ENCODE peak calls at places on chromosomes 2 and 18, in nine cellular contexts. V, K, H, R, N, S, E, A and O are unnamed samples.

GRCh38 chr2:109091526-109091925 is 37.5 kb upstream of the SH3RF3 start:
- DNase-seq in S (no peak), N (no peak), H (no peak), A (no peak), V (no peak), R (no peak), K (no peak), E (no peak), O (no peak)

GRCh38 chr18:8943900-8944870 is 158.3 kb upstream of the NDUFV2 start:
- DNase-seq in N (peak), R (peak), K (no peak), H (no peak), V (peak), E (peak), A (no peak), S (peak), O (no peak)

GRCh38 chr2:73250872-73251846 is 17.1 kb downstream of the CCT7 start:
- DNase-seq in N (no peak), H (no peak), R (no peak), V (no peak), A (no peak), K (no peak), S (no peak), E (no peak), O (no peak)

GRCh38 chr2:163692081-163692480 is 43.7 kb downstream of the FIGN start:
- DNase-seq in V (no peak), H (no peak), S (no peak), E (no peak), K (no peak), R (peak), N (no peak), A (no peak), O (no peak)

GRCh38 chr18:77107218-77107815 is 25.3 kb downstream of the MBP start:
- DNase-seq in E (no peak), S (no peak), N (no peak), K (no peak), H (no peak), A (no peak), V (no peak), R (no peak), O (no peak)

GRCh38 chr2:2828774-2829368 is 497.8 kb upstream of the MYT1L start:
- DNase-seq in A (no peak), R (no peak), E (no peak), V (no peak), S (no peak), H (no peak), N (peak), K (no peak), O (no peak)

GRCh38 chr2:179768765-179769164 is 92.6 kb downstream of the ZNF385B start:
- DNase-seq in E (peak), H (no peak), S (peak), V (peak), N (no peak), A (no peak), R (peak), K (no peak), O (no peak)

GRCh38 chr2:174617120-174617519 is 19.5 kb upstream of the WIPF1 start:
- DNase-seq in H (no peak), S (no peak), N (no peak), K (no peak), V (no peak), E (peak), R (peak), A (no peak), O (no peak)

GRCh38 chr2:186531257-186531775 is 45.3 kb downstream of the ZC3H15 start:
- DNase-seq in S (no peak), V (no peak), A (no peak), H (no peak), R (no peak), N (no peak), K (no peak), E (no peak), O (no peak)

GRCh38 chr2:184481862-184482261 is 116.5 kb upstream of the ZNF804A start:
- DNase-seq in R (peak), S (no peak), N (no peak), E (no peak), A (no peak), V (no peak), H (no peak), K (no peak), O (no peak)

GRCh38 chr2:18301421-18302139 is 258.9 kb downstream of the RDH14 start:
- DNase-seq in R (no peak), N (no peak), A (no peak), S (no peak), E (no peak), K (no peak), H (no peak), V (peak), O (no peak)

GRCh38 chr18:46264255-46264654 is 160.1 kb downstream of the HAUS1 start:
- DNase-seq in H (no peak), A (no peak), V (peak), K (no peak), S (no peak), R (peak), N (no peak), E (no peak), O (no peak)

GRCh38 chr2:187576906-187577305 is 22.7 kb upstream of the TFPI start:
- DNase-seq in N (no peak), V (no peak), H (no peak), K (no peak), A (no peak), E (no peak), S (peak), R (no peak), O (no peak)

GRCh38 chr2:59389240-59389639 is 1148.1 kb upstream of the FANCL start:
- DNase-seq in H (no peak), V (no peak), N (no peak), E (no peak), A (no peak), K (no peak), R (no peak), S (no peak), O (no peak)

GRCh38 chr2:160014227-160014626 is 48.2 kb downstream of the PLA2R1 start:
- DNase-seq in A (no peak), E (no peak), V (no peak), S (no peak), K (no peak), R (no peak), N (no peak), H (no peak), O (no peak)

GRCh38 chr18:79507076-79507545 is 111.4 kb downstream of the NFATC1 start:
- DNase-seq in S (no peak), K (no peak), H (no peak), E (peak), A (no peak), V (peak), R (no peak), N (peak), O (no peak)

GRCh38 chr18:66124394-66124793 is 373.6 kb downstream of the CDH7 start:
- DNase-seq in N (no peak), H (no peak), A (no peak), R (no peak), S (no peak), V (no peak), E (no peak), K (no peak), O (no peak)

GRCh38 chr18:741931-742512 is 29.6 kb upstream of the ENOSF1 start:
- DNase-seq in H (no peak), R (peak), E (peak), A (no peak), S (peak), K (peak), N (peak), V (peak), O (no peak)

GRCh38 chr2:152506843-152507242 is 171.9 kb downstream of the FMNL2 start:
- DNase-seq in S (peak), K (no peak), R (no peak), V (peak), N (no peak), A (no peak), H (no peak), E (no peak), O (no peak)

GRCh38 chr2:239605976-239606375 is 205.2 kb upstream of the HDAC4 start:
- DNase-seq in H (no peak), N (peak), S (no peak), K (no peak), E (no peak), V (no peak), R (no peak), A (no peak), O (no peak)